ENCODE peak calls at places on chromosomes 5 and 9, in seven cellular contexts. B is GM19239; E is breast epithelium; N is NCI-H446 treated with DMSO at 0.1 percent for 48 hours; W is stimulated activated CD4-positive, alpha-beta T cell treated with anti-CD3 and anti-CD28 coated beads, Interleukin-12 subunit alpha, Interleukin-12 subunit beta, amount 100 ng/mL, for 4 hours; U is fibroblast of gingiva; X is stimulated activated CD8-positive, alpha-beta memory T cell treated with anti-CD3 and anti-CD28 coated beads, Interleukin-15, amount 100 ng/mL, for 4 hours. R is an unnamed sample.

GRCh38 chr9:98951967-98952366 is 8.3 kb downstream of the COL15A1 start:
- DNase-seq in B (no peak), E (no peak), N (no peak), W (no peak), U (no peak), X (no peak), R (no peak)

GRCh38 chr9:115289757-115290208 is 171.8 kb upstream of the TNC start:
- DNase-seq in B (no peak), E (no peak), N (peak), W (no peak), U (no peak), X (no peak), R (no peak)

GRCh38 chr5:114935490-114935889 is 234.2 kb downstream of the TRIM36 start:
- DNase-seq in B (no peak), E (no peak), N (no peak), W (no peak), U (no peak), X (no peak), R (no peak)

GRCh38 chr5:120465281-120465961 is 1.3 kb downstream of the PRR16 start:
- DNase-seq in B (no peak), E (no peak), N (no peak), W (no peak), U (peak), X (no peak), R (no peak)

GRCh38 chr5:50900952-50901510 is 234.6 kb downstream of the PARP8 start:
- DNase-seq in B (no peak), E (no peak), N (no peak), W (no peak), U (no peak), X (no peak), R (no peak)

GRCh38 chr9:108885643-108886348 is 23.7 kb downstream of the ACTL7A start:
- DNase-seq in B (peak), E (no peak), N (peak), W (peak), U (peak), X (no peak), R (peak)

GRCh38 chr9:129367287-129367686 is 189.2 kb upstream of the IER5L start:
- DNase-seq in B (no peak), E (no peak), N (no peak), W (no peak), U (no peak), X (no peak), R (no peak)

GRCh38 chr5:84602371-84602771 is 217.7 kb upstream of the EDIL3 start:
- DNase-seq in B (no peak), E (no peak), N (no peak), W (no peak), U (peak), X (no peak), R (no peak)